ENCODE peak calls at places on chromosomes 16 and 17, in five cellular contexts. J is adrenal gland, H is heart left ventricle, N is H1, G is body of pancreas. R is an unnamed sample. For H3K4me1, the result is how much of the 10 kb centered on the place peaks cover.

GRCh38 chr16:30985401-30986128 is 558 bp downstream of the HSD3B7 start:
- DNase-seq in J (peak), H (peak), N (no peak), G (peak), R (no peak)

GRCh38 chr17:30550512-30551273 is 73.5 kb downstream of the GOSR1 start:
- DNase-seq in J (no peak), H (no peak), N (no peak), G (no peak), R (peak)

GRCh38 chr16:51818342-51818944 is 667.4 kb upstream of the SALL1 start:
- DNase-seq in J (peak), H (no peak), N (peak), G (peak), R (no peak)

GRCh38 chr17:5513610-5514009 is 27.2 kb downstream of the MIS12 start:
- DNase-seq in J (no peak), H (no peak), N (no peak), G (no peak), R (no peak)

GRCh38 chr17:17206149-17206912 is at the start of gene PLD6:
- DNase-seq in J (peak), H (peak), N (no peak), G (peak), R (peak)

GRCh38 chr16:12341423-12341822 is 364.9 kb downstream of the SNX29 start:
- DNase-seq in J (peak), H (no peak), N (no peak), G (no peak), R (no peak)

GRCh38 chr16:81889896-81890634 is 111.0 kb downstream of the PLCG2 start:
- DNase-seq in J (peak), H (peak), N (peak), G (peak), R (peak)

GRCh38 chr17:57102122-57102521 is 17.1 kb downstream of the AKAP1 start:
- DNase-seq in J (no peak), H (no peak), N (no peak), G (no peak), R (no peak)

GRCh38 chr16:17448640-17449638 is 21.8 kb downstream of the XYLT1 start:
- DNase-seq in J (peak), H (peak), N (no peak), G (peak), R (peak)

GRCh38 chr16:54116126-54116525 is 170.5 kb downstream of the IRX3 start:
- DNase-seq in J (no peak), H (no peak), N (no peak), G (no peak), R (no peak)

GRCh38 chr16:56911771-56912541 is 20.0 kb upstream of the HERPUD1 start:
- DNase-seq in J (peak), H (peak), N (no peak), G (no peak), R (peak)

GRCh38 chr16:2046125-2046888 is 1.3 kb downstream of the NTHL1 start:
- DNase-seq in J (no peak), H (no peak), N (no peak), G (no peak), R (no peak)

GRCh38 chr16:2044541-2044940 is 3.1 kb downstream of the NTHL1 start:
- DNase-seq in J (no peak), H (no peak), N (no peak), G (no peak), R (no peak)

GRCh38 chr16:2048116-2048543 is 345 bp downstream of the TSC2 start:
- DNase-seq in J (peak), H (no peak), N (no peak), G (no peak), R (no peak)

GRCh38 chr16:2046889-2047329 is 725 bp downstream of the NTHL1 start:
- DNase-seq in J (no peak), H (no peak), N (no peak), G (no peak), R (no peak)

GRCh38 chr16:2047330-2048115 is at the start of the genes NTHL1 and TSC2:
- DNase-seq in J (peak), H (peak), N (peak), G (peak), R (peak)
- TF ChIP-seq POLR2A in J (peak), H (peak), N (no peak), G (peak), R (no peak)

GRCh38 chr16:68289202-68289601 is 21.5 kb downstream of the SLC7A6OS start:
- DNase-seq in J (no peak), H (no peak), N (no peak), G (no peak), R (no peak)

GRCh38 chr16:68288252-68288650 is 22.5 kb downstream of the SLC7A6OS start:
- DNase-seq in J (no peak), H (no peak), N (no peak), G (no peak), R (no peak)

GRCh38 chr16:68285683-68286082 is 21.4 kb downstream of the SLC7A6 start:
- DNase-seq in J (no peak), H (no peak), N (no peak), G (no peak), R (no peak)

GRCh38 chr16:68286153-68287074 is 22.1 kb downstream of the SLC7A6 start:
- DNase-seq in J (no peak), H (no peak), N (no peak), G (no peak), R (no peak)

DNA sequence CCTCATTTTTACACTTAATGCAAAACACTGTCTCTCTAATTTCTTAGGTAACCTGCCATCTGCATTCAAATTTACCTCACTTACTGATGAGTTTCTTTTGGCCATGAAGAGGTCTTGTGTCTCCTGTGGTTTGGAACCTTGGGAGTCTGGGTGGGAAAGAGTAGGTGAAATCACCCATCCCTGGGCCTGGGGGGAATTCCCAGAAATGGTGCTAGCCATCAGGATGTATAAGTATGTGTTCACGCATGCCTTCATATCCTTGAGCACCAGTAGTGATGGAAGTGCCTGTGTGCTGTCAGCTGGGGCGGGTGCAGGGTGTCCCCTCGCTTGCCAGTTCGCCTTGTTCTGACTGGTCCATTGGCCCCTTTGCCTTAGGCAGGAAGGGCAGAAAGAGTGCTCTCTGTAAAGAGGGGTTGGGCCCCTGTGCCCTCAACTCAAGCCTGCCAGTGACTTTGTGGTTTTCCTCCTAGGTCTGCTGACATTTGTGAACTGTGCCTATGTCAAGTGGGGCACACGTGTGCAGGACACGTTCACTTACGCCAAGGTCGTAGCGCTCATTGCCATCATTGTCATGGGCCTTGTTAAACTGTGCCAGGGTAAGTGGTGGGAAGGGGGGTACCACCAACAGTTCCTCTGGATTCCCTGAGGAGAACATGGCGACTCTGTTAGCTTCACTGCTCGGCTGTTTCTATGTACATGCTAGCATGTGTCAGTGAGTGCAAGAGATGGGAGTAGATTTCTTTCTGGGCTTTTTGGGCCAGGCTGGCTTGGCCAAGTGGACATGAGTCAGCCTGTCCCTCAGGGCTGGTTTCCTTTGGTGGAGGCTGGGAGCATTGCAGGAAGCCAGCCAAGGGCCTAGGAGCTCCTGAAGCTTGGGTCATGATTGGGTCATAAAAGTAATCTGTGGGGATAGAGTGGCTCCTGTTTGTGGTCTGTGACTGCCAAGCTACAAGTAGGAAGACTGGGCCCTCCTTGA is 23.2 kb downstream of the SLC7A6OS start:
- DNase-seq in J (peak), H (peak), N (no peak), G (peak), R (peak)
- H3K4me3 ChIP-seq in J (no peak), H (no peak), N (no peak), G (no peak), R (no peak)

GRCh38 chr16:3618782-3619166 is 7.4 kb upstream of the SLX4 start:
- DNase-seq in J (peak), H (no peak), N (no peak), G (no peak), R (peak)
- H3K4me1 ChIP-seq in J (under half), H (under half), N (under half), G (under half), R (under half)

GRCh38 chr16:70753694-70754325 is 47.1 kb downstream of the VAC14 start:
- DNase-seq in J (no peak), H (no peak), N (no peak), G (no peak), R (no peak)

GRCh38 chr16:70751593-70751992 is 49.4 kb downstream of the VAC14 start:
- DNase-seq in J (no peak), H (no peak), N (no peak), G (no peak), R (no peak)

GRCh38 chr16:70750893-70751467 is 50.0 kb downstream of the VAC14 start:
- DNase-seq in J (peak), H (peak), N (no peak), G (peak), R (peak)

GRCh38 chr16:70753228-70753627 is 47.7 kb downstream of the VAC14 start:
- DNase-seq in J (no peak), H (no peak), N (no peak), G (no peak), R (no peak)

GRCh38 chr16:70752381-70752780 is 48.6 kb downstream of the VAC14 start:
- DNase-seq in J (no peak), H (no peak), N (no peak), G (no peak), R (no peak)
- TF ChIP-seq POLR2A in J (no peak), H (no peak), N (no peak), G (no peak), R (no peak)

GRCh38 chr17:82871776-82872561 is 32.1 kb upstream of the ZNF750 start:
- DNase-seq in J (no peak), H (peak), N (no peak), G (no peak), R (no peak)
- H3K4me3 ChIP-seq in J (no peak), H (no peak), N (no peak), G (no peak), R (no peak)

GRCh38 chr17:61411114-61411943 is 11.7 kb downstream of the TBX2 start:
- DNase-seq in J (peak), H (peak), N (no peak), G (peak), R (peak)
- H3K4me1 ChIP-seq in J (under half), H (under half), N (under half), G (under half), R (under half)

DNA sequence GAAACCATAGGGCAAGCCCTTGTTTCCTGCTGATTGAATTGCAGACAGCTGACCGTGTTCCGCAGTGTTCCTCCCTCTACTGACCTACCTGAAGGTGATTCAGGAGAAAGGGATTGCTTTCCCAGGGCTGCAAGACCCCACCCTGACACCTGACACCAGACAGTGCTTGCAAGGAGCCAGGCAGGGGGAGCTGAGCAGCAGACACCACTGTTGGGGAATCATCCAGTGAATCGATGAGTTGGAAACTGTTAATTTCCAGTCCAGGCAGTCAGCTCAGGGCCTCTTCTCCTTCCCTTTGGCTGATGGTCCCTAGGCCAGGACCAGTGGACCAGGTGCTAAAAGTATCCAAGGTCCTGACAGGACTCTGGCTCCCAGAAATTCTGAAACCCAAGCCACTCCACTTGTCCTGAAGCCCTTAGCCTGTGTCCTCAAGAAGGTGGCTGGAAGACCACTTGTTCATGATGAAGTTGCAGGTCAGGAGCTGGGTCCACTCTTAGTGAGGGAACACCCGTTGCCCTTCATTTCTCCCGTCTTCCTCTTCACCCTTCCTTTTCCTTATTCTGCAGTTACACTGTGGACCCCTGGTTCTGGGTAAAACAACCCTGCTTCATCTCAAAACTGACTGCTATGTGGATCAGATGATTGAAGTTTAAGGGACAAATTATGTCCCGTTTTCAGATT is 9.5 kb upstream of the UNK start:
- DNase-seq in J (no peak), H (no peak), N (no peak), G (peak), R (no peak)
- TF ChIP-seq POLR2A in J (no peak), H (no peak), N (peak), G (peak), R (no peak)

GRCh38 chr17:39631403-39631802 is 4.7 kb downstream of the PPP1R1B start:
- DNase-seq in J (no peak), H (no peak), N (no peak), G (peak), R (peak)

GRCh38 chr17:39634384-39634871 is 2.5 kb upstream of the STARD3 start:
- DNase-seq in J (peak), H (no peak), N (no peak), G (no peak), R (no peak)

GRCh38 chr17:39633570-39634183 is 3.3 kb upstream of the STARD3 start:
- DNase-seq in J (no peak), H (no peak), N (no peak), G (no peak), R (no peak)

GRCh38 chr17:39629894-39630293 is 3.1 kb downstream of the PPP1R1B start:
- DNase-seq in J (no peak), H (no peak), N (no peak), G (no peak), R (no peak)

GRCh38 chr17:39632153-39632941 is 4.6 kb upstream of the STARD3 start:
- DNase-seq in J (peak), H (no peak), N (no peak), G (peak), R (peak)
- H3K4me3 ChIP-seq in J (no peak), H (no peak), N (no peak), G (no peak), R (no peak)

DNA sequence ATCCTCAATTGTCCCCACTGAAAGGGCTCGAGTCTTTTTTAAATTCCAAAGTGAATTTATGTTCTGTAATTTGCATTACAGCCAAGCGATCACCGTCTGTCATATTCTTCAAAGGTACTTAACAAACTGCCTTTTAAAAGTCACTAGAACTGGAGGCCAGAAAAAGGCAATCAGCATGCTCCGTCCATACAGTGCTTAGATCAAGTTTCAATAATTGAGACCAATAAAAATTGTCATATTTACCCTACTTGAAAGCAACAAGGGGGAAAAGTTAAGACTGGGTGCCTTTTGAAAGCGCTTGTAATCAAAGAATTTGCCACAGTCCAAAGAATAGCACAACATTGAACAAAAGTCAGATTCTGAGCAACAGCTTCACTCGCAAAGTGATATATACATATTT is 9.0 kb upstream of the ZFHX3 start:
- DNase-seq in J (no peak), H (no peak), N (no peak), G (no peak), R (no peak)
- H3K4me1 ChIP-seq in J (half or more), H (half or more), N (under half), G (under half), R (under half)

DNA sequence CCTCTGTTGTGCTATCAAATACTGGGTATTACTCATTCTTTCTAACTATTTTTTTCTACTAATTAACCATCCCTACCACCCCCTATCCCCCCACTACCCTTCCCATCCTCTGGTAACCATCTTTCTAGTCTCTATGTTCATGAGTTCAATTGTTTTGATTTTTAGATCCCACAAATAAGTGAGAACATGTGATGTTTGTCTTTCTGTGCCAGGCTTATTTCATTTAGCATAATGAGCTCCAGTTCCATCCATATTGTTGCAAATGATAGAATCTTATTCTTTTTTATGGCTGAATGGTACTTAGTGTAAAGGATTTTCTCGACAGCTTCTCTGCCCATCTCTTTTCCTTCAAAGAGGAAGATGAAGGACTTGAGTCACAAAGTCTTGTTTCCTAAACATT is 138.0 kb upstream of the CPHXL start:
- DNase-seq in J (no peak), H (no peak), N (no peak), G (no peak), R (no peak)
- TF ChIP-seq POLR2A in J (no peak), H (no peak), N (no peak), G (no peak), R (no peak)

R was measured in Peyer's patch.